ENCODE peak calls at places on chromosomes 7 and 10, in nine cellular contexts. X, G, N, O, Y, B, P, V and Q are unnamed samples.
A peak's percentile ranks its signal among the peaks of the same experiment; 100 is the strongest.

GRCh38 chr7:28575241-28575643 is 162.9 kb downstream of the CREB5 start:
- DNase-seq in Y (no peak), G (peak; percentile 66), N (no peak), V (peak; percentile 52), O (no peak), X (no peak), P (no peak), B (no peak), Q (no peak)

GRCh38 chr7:55588976-55589604 is 16.8 kb upstream of the VOPP1 start:
- DNase-seq in N (peak; percentile 2), B (no peak), V (no peak), P (no peak), O (no peak), X (no peak), G (no peak), Y (no peak), Q (no peak)

GRCh38 chr7:6398943-6399342 is 48.8 kb downstream of the DAGLB start:
- DNase-seq in N (no peak), B (no peak), X (no peak), O (no peak), G (peak; percentile 62), Y (no peak), V (no peak), P (no peak), Q (no peak)

GRCh38 chr10:87817873-87818504 is at the start of gene ATAD1:
- DNase-seq in V (peak; percentile 88), G (peak; percentile 79), N (peak; percentile 96), Y (peak; percentile 94), O (peak; percentile 44), P (peak; percentile 86), B (peak; percentile 90), X (peak; percentile 82), Q (peak; percentile 82)

GRCh38 chr7:101442426-101443070 is 79.9 kb downstream of the COL26A1 start:
- DNase-seq in O (no peak), X (no peak), B (no peak), V (no peak), N (no peak), G (peak; percentile 3), P (peak; percentile 33), Y (no peak), Q (no peak)

GRCh38 chr10:66365686-66366085 is 560.1 kb upstream of the LRRTM3 start:
- DNase-seq in G (peak; percentile 3), X (no peak), N (no peak), P (no peak), Y (no peak), O (no peak), V (no peak), B (no peak), Q (no peak)

GRCh38 chr7:100079024-100079560 is 2.4 kb downstream of the ZNF3 start:
- DNase-seq in N (no peak), P (no peak), B (no peak), Y (peak; percentile 86), V (no peak), X (no peak), G (no peak), O (no peak), Q (no peak)

GRCh38 chr10:31037749-31038148 is 6.1 kb upstream of the ZNF438 start:
- DNase-seq in O (no peak), X (no peak), N (no peak), V (no peak), P (no peak), Y (no peak), B (no peak), G (no peak), Q (no peak)

GRCh38 chr10:129968937-129969527 is 5.0 kb upstream of the EBF3 start:
- DNase-seq in N (peak; percentile 76), O (no peak), G (no peak), B (peak; percentile 73), P (no peak), V (peak; percentile 45), X (no peak), Y (no peak), Q (no peak)

GRCh38 chr10:75450062-75450429 is 18.6 kb downstream of the LRMDA start:
- DNase-seq in Y (no peak), B (no peak), G (no peak), V (no peak), O (no peak), N (no peak), X (no peak), P (no peak), Q (no peak)

GRCh38 chr10:43965033-43965917 is 316.6 kb upstream of the ZNF32 start:
- DNase-seq in Y (peak; percentile 43), V (peak; percentile 25), G (peak; percentile 93), O (no peak), X (no peak), N (peak; percentile 86), P (peak; percentile 97), B (no peak), Q (no peak)

GRCh38 chr10:72612203-72612826 is 13.6 kb downstream of the MICU1 start:
- DNase-seq in N (no peak), X (no peak), P (peak; percentile 79), O (no peak), G (peak; percentile 18), Y (no peak), V (peak; percentile 19), B (no peak), Q (no peak)

GRCh38 chr7:150413640-150414081 is 34.5 kb downstream of the ZNF775 start:
- DNase-seq in Y (no peak), P (peak; percentile 58), N (peak; percentile 29), V (peak; percentile 22), B (no peak), G (peak; percentile 44), O (no peak), X (no peak), Q (no peak)

GRCh38 chr7:37160656-37161055 is 288.0 kb downstream of the ELMO1 start:
- DNase-seq in B (no peak), O (no peak), Y (no peak), V (no peak), G (no peak), P (no peak), X (no peak), N (no peak), Q (no peak)

GRCh38 chr10:3807221-3807927 is 22.4 kb upstream of the KLF6 start:
- DNase-seq in V (peak; percentile 21), B (no peak), P (peak; percentile 26), N (no peak), O (no peak), G (peak; percentile 45), X (no peak), Y (no peak), Q (no peak)

GRCh38 chr10:89206402-89207180 is 526 bp downstream of the CH25H start:
- DNase-seq in Y (peak; percentile 71), G (peak; percentile 39), P (peak; percentile 40), O (no peak), N (peak; percentile 29), V (peak; percentile 36), X (peak; percentile 45), B (peak; percentile 30), Q (no peak)

GRCh38 chr10:11119843-11120242 is 102.2 kb downstream of the CELF2 start:
- DNase-seq in B (no peak), Y (no peak), P (no peak), O (no peak), G (no peak), V (no peak), X (no peak), N (no peak), Q (no peak)

GRCh38 chr7:12866237-12866636 is 178.8 kb downstream of the ARL4A start:
- DNase-seq in G (no peak), V (no peak), N (no peak), P (no peak), B (no peak), X (no peak), O (no peak), Y (no peak), Q (no peak)

GRCh38 chr10:128086003-128086863 is 40.0 kb downstream of the MKI67 start:
- DNase-seq in V (no peak), G (no peak), O (no peak), B (no peak), N (no peak), X (no peak), P (peak; percentile 19), Y (no peak), Q (no peak)

GRCh38 chr10:97037365-97038361 is 148.1 kb downstream of the SLIT1 start:
- DNase-seq in O (peak; percentile 54), P (peak; percentile 83), X (peak; percentile 50), V (peak; percentile 88), G (peak; percentile 64), B (peak; percentile 89), N (peak; percentile 90), Y (peak; percentile 91), Q (peak; percentile 52)

GRCh38 chr10:86851329-86852207 is 95.1 kb downstream of the BMPR1A start:
- DNase-seq in N (peak; percentile 60), P (peak; percentile 20), B (peak; percentile 62), G (peak; percentile 72), X (no peak), V (peak; percentile 56), O (peak; percentile 74), Y (no peak), Q (no peak)

GRCh38 chr10:6292741-6293151 is 90.0 kb downstream of the PFKFB3 start:
- DNase-seq in P (peak; percentile 33), Y (no peak), V (no peak), B (no peak), N (peak; percentile 28), O (no peak), X (no peak), G (peak; percentile 42), Q (no peak)

GRCh38 chr10:92045641-92046106 is 122.1 kb downstream of the BTAF1 start:
- DNase-seq in P (no peak), Y (no peak), V (no peak), G (no peak), B (no peak), O (no peak), N (no peak), X (no peak), Q (no peak)

GRCh38 chr10:17961551-17962422 is 10.1 kb downstream of the SLC39A12 start:
- DNase-seq in G (peak; percentile 91), O (no peak), B (no peak), X (no peak), V (peak; percentile 71), Y (no peak), P (peak; percentile 72), N (peak; percentile 33), Q (no peak)

GRCh38 chr7:19772858-19773337 is 519 bp downstream of the TMEM196 start:
- DNase-seq in B (peak; percentile 51), G (peak; percentile 60), P (peak; percentile 66), V (peak; percentile 33), O (no peak), N (peak; percentile 44), X (no peak), Y (no peak), Q (no peak)